ENCODE peak calls at places on chromosomes 1 and 21, in five cellular contexts. C is RCC 7860, V is RPMI8226, P is Karpas-422, U is germinal center. X is an unnamed sample.
A peak's percentile ranks its signal among the peaks of the same experiment; 100 is the strongest.

GRCh38 chr1:239678181-239678580 is 291.8 kb downstream of the CHRM3 start:
- DNase-seq in P (no peak), C (no peak), V (no peak), U (no peak), X (no peak)

GRCh38 chr1:24392982-24393645 is 20.5 kb downstream of the STPG1 start:
- DNase-seq in P (peak; percentile 91), U (peak; percentile 60), V (no peak), C (no peak), X (no peak)

GRCh38 chr1:231748744-231749143 is 122.2 kb downstream of the DISC1 start:
- DNase-seq in C (no peak), U (no peak), V (peak; percentile 9), P (peak; percentile 14), X (no peak)

GRCh38 chr1:195717651-195718050 is 890.6 kb downstream of the KCNT2 start:
- DNase-seq in V (no peak), U (no peak), P (no peak), C (peak; percentile 29), X (peak; percentile 5)

GRCh38 chr1:116489231-116489697 is 81.6 kb downstream of the CD58 start:
- DNase-seq in C (peak; percentile 80), V (no peak), P (no peak), U (no peak), X (no peak)

GRCh38 chr1:213474054-213474453 is 423.0 kb downstream of the RPS6KC1 start:
- DNase-seq in C (no peak), U (no peak), V (no peak), P (no peak), X (no peak)

GRCh38 chr1:41509270-41509671 is 24.8 kb upstream of the EDN2 start:
- DNase-seq in V (no peak), U (no peak), P (no peak), C (no peak), X (no peak)

GRCh38 chr21:45892156-45892919 is 89.2 kb upstream of the COL6A1 start:
- DNase-seq in V (peak; percentile 71), U (no peak), P (no peak), C (no peak), X (peak; percentile 35)

GRCh38 chr1:103194060-103194459 is 85.7 kb upstream of the COL11A1 start:
- DNase-seq in U (no peak), V (no peak), C (no peak), P (no peak), X (no peak)

GRCh38 chr1:223887724-223888428 is 42.1 kb upstream of the TP53BP2 start:
- DNase-seq in V (no peak), C (peak; percentile 100), P (peak; percentile 50), U (peak; percentile 2), X (no peak)

GRCh38 chr1:196678510-196678884 is 26.7 kb downstream of the CFH start:
- DNase-seq in V (no peak), P (no peak), C (peak; percentile 20), U (no peak), X (no peak)

GRCh38 chr1:8862528-8862927 is 16.0 kb downstream of the ENO1 start:
- DNase-seq in C (no peak), P (peak; percentile 67), U (no peak), V (peak; percentile 50), X (peak; percentile 43)

GRCh38 chr1:93715529-93716126 is 34.0 kb upstream of the BCAR3 start:
- DNase-seq in V (peak; percentile 64), U (no peak), P (peak; percentile 82), C (no peak), X (peak; percentile 18)

GRCh38 chr1:8985915-8986813 is 40.1 kb downstream of the SLC2A7 start:
- DNase-seq in C (peak; percentile 87), V (no peak), P (no peak), U (no peak), X (no peak)

GRCh38 chr1:236394905-236395779 is 1.1 kb downstream of the EDARADD start:
- DNase-seq in C (no peak), V (peak; percentile 37), U (peak; percentile 41), P (no peak), X (no peak)

GRCh38 chr1:162937721-162938395 is 76.9 kb upstream of the CCDC190 start:
- DNase-seq in C (no peak), U (no peak), P (no peak), V (no peak), X (no peak)

GRCh38 chr21:45088116-45088515 is 13.7 kb downstream of the ADARB1 start:
- DNase-seq in V (no peak), C (no peak), U (no peak), P (no peak), X (no peak)

GRCh38 chr1:155219592-155220031 is 11.1 kb downstream of the MTX1 start:
- DNase-seq in C (no peak), P (peak; percentile 61), U (no peak), V (no peak), X (no peak)

GRCh38 chr1:40132383-40133121 is 28.6 kb upstream of the RLF start:
- DNase-seq in V (no peak), U (no peak), P (no peak), C (no peak), X (peak; percentile 35)

GRCh38 chr1:186741640-186742039 is 61.4 kb upstream of the PTGS2 start:
- DNase-seq in U (no peak), V (no peak), C (no peak), P (no peak), X (no peak)

GRCh38 chr1:180586671-180587155 is 27.9 kb downstream of the OVAAL start:
- DNase-seq in P (no peak), C (peak; percentile 67), U (no peak), V (no peak), X (no peak)

GRCh38 chr1:116128669-116129068 is 17.5 kb downstream of the MAB21L3 start:
- DNase-seq in P (no peak), C (no peak), V (no peak), U (no peak), X (no peak)

GRCh38 chr1:177975588-177976495 is 6.0 kb upstream of the SEC16B start:
- DNase-seq in V (no peak), U (no peak), C (peak; percentile 99), P (no peak), X (no peak)

GRCh38 chr21:41258617-41259016 is 58.0 kb upstream of the FAM3B start:
- DNase-seq in C (no peak), P (no peak), U (no peak), V (no peak), X (no peak)

GRCh38 chr1:26279598-26280332 is at the start of gene SH3BGRL3:
- DNase-seq in U (peak; percentile 94), V (peak; percentile 92), C (peak; percentile 73), P (peak; percentile 95), X (peak; percentile 74)